ENCODE peak calls at places on chromosome 7, in ten cellular contexts. One of them, this sample, is unnamed.

GRCh38 chr7:93823621-93824020 is 66.9 kb downstream of the TFPI2 start:
- DNase-seq in stomach: no peak
- DNase-seq in heart right ventricle: no peak
- DNase-seq in neural progenitor cell: no peak
- DNase-seq in CD4-positive, CD25-positive, alpha-beta regulatory T cell: no peak
- DNase-seq in astrocyte: no peak
- DNase-seq in IMR-90: no peak
- DNase-seq in right lobe of liver: no peak
- DNase-seq in A673: no peak
- DNase-seq in psoas muscle: no peak
- DNase-seq in this sample: no peak

GRCh38 chr7:39406464-39406863 is 159.7 kb upstream of the YAE1 start:
- DNase-seq in stomach: peak
- DNase-seq in heart right ventricle: no peak
- DNase-seq in neural progenitor cell: no peak
- DNase-seq in CD4-positive, CD25-positive, alpha-beta regulatory T cell: no peak
- DNase-seq in astrocyte: no peak
- DNase-seq in IMR-90: no peak
- DNase-seq in right lobe of liver: peak
- DNase-seq in A673: no peak
- DNase-seq in psoas muscle: no peak
- DNase-seq in this sample: no peak

GRCh38 chr7:9307131-9307530 is 873.7 kb downstream of the NXPH1 start:
- DNase-seq in stomach: no peak
- DNase-seq in heart right ventricle: no peak
- DNase-seq in neural progenitor cell: no peak
- DNase-seq in CD4-positive, CD25-positive, alpha-beta regulatory T cell: no peak
- DNase-seq in astrocyte: peak
- DNase-seq in IMR-90: no peak
- DNase-seq in right lobe of liver: no peak
- DNase-seq in A673: no peak
- DNase-seq in psoas muscle: no peak
- DNase-seq in this sample: peak

GRCh38 chr7:55202150-55202913 is 162.8 kb upstream of the LANCL2 start:
- DNase-seq in stomach: no peak
- DNase-seq in heart right ventricle: no peak
- DNase-seq in neural progenitor cell: no peak
- DNase-seq in CD4-positive, CD25-positive, alpha-beta regulatory T cell: no peak
- DNase-seq in astrocyte: no peak
- DNase-seq in IMR-90: no peak
- DNase-seq in right lobe of liver: no peak
- DNase-seq in A673: no peak
- DNase-seq in psoas muscle: no peak
- DNase-seq in this sample: no peak

GRCh38 chr7:42489299-42489698 is 252.3 kb upstream of the GLI3 start:
- DNase-seq in stomach: no peak
- DNase-seq in heart right ventricle: no peak
- DNase-seq in neural progenitor cell: no peak
- DNase-seq in CD4-positive, CD25-positive, alpha-beta regulatory T cell: no peak
- DNase-seq in astrocyte: no peak
- DNase-seq in IMR-90: no peak
- DNase-seq in right lobe of liver: no peak
- DNase-seq in A673: no peak
- DNase-seq in psoas muscle: no peak
- DNase-seq in this sample: no peak

GRCh38 chr7:105584165-105584564 is 2.9 kb upstream of the EFCAB10 start:
- DNase-seq in stomach: no peak
- DNase-seq in heart right ventricle: no peak
- DNase-seq in neural progenitor cell: no peak
- DNase-seq in CD4-positive, CD25-positive, alpha-beta regulatory T cell: no peak
- DNase-seq in astrocyte: no peak
- DNase-seq in IMR-90: no peak
- DNase-seq in right lobe of liver: no peak
- DNase-seq in A673: no peak
- DNase-seq in psoas muscle: no peak
- DNase-seq in this sample: peak

GRCh38 chr7:87628780-87629569 is 777 bp downstream of the RUNDC3B start:
- DNase-seq in stomach: peak
- DNase-seq in heart right ventricle: peak
- DNase-seq in neural progenitor cell: peak
- DNase-seq in CD4-positive, CD25-positive, alpha-beta regulatory T cell: no peak
- DNase-seq in astrocyte: no peak
- DNase-seq in IMR-90: no peak
- DNase-seq in right lobe of liver: peak
- DNase-seq in A673: peak
- DNase-seq in psoas muscle: peak
- DNase-seq in this sample: peak

GRCh38 chr7:37942934-37943610 is 22.6 kb downstream of the EPDR1 start:
- DNase-seq in stomach: no peak
- DNase-seq in heart right ventricle: peak
- DNase-seq in neural progenitor cell: peak
- DNase-seq in CD4-positive, CD25-positive, alpha-beta regulatory T cell: no peak
- DNase-seq in astrocyte: peak
- DNase-seq in IMR-90: no peak
- DNase-seq in right lobe of liver: peak
- DNase-seq in A673: no peak
- DNase-seq in psoas muscle: peak
- DNase-seq in this sample: peak

GRCh38 chr7:73443543-73444255 is 10.1 kb downstream of the FZD9 start:
- DNase-seq in stomach: peak
- DNase-seq in heart right ventricle: no peak
- DNase-seq in neural progenitor cell: no peak
- DNase-seq in CD4-positive, CD25-positive, alpha-beta regulatory T cell: no peak
- DNase-seq in astrocyte: no peak
- DNase-seq in IMR-90: no peak
- DNase-seq in right lobe of liver: no peak
- DNase-seq in A673: no peak
- DNase-seq in psoas muscle: no peak
- DNase-seq in this sample: no peak

GRCh38 chr7:36040679-36041078 is 112.4 kb upstream of the EEPD1 start:
- DNase-seq in stomach: no peak
- DNase-seq in heart right ventricle: no peak
- DNase-seq in neural progenitor cell: no peak
- DNase-seq in CD4-positive, CD25-positive, alpha-beta regulatory T cell: no peak
- DNase-seq in astrocyte: peak
- DNase-seq in IMR-90: peak
- DNase-seq in right lobe of liver: no peak
- DNase-seq in A673: no peak
- DNase-seq in psoas muscle: no peak
- DNase-seq in this sample: no peak

GRCh38 chr7:115679976-115680375 is 350.6 kb downstream of the TFEC start:
- DNase-seq in stomach: no peak
- DNase-seq in heart right ventricle: no peak
- DNase-seq in neural progenitor cell: peak
- DNase-seq in CD4-positive, CD25-positive, alpha-beta regulatory T cell: no peak
- DNase-seq in astrocyte: peak
- DNase-seq in IMR-90: peak
- DNase-seq in right lobe of liver: no peak
- DNase-seq in A673: peak
- DNase-seq in psoas muscle: no peak
- DNase-seq in this sample: peak

GRCh38 chr7:42226354-42226941 is 10.6 kb downstream of the GLI3 start:
- DNase-seq in stomach: no peak
- DNase-seq in heart right ventricle: no peak
- DNase-seq in neural progenitor cell: peak
- DNase-seq in CD4-positive, CD25-positive, alpha-beta regulatory T cell: no peak
- DNase-seq in astrocyte: peak
- DNase-seq in IMR-90: no peak
- DNase-seq in right lobe of liver: no peak
- DNase-seq in A673: peak
- DNase-seq in psoas muscle: no peak
- DNase-seq in this sample: peak

GRCh38 chr7:106166651-106167342 is 54.7 kb upstream of the SYPL1 start:
- DNase-seq in stomach: peak
- DNase-seq in heart right ventricle: peak
- DNase-seq in neural progenitor cell: peak
- DNase-seq in CD4-positive, CD25-positive, alpha-beta regulatory T cell: peak
- DNase-seq in astrocyte: peak
- DNase-seq in IMR-90: peak
- DNase-seq in right lobe of liver: no peak
- DNase-seq in A673: peak
- DNase-seq in psoas muscle: no peak
- DNase-seq in this sample: peak

GRCh38 chr7:2525931-2526630 is 6.5 kb downstream of the LFNG start:
- DNase-seq in stomach: no peak
- DNase-seq in heart right ventricle: no peak
- DNase-seq in neural progenitor cell: no peak
- DNase-seq in CD4-positive, CD25-positive, alpha-beta regulatory T cell: no peak
- DNase-seq in astrocyte: no peak
- DNase-seq in IMR-90: no peak
- DNase-seq in right lobe of liver: peak
- DNase-seq in A673: no peak
- DNase-seq in psoas muscle: no peak
- DNase-seq in this sample: no peak

DNA sequence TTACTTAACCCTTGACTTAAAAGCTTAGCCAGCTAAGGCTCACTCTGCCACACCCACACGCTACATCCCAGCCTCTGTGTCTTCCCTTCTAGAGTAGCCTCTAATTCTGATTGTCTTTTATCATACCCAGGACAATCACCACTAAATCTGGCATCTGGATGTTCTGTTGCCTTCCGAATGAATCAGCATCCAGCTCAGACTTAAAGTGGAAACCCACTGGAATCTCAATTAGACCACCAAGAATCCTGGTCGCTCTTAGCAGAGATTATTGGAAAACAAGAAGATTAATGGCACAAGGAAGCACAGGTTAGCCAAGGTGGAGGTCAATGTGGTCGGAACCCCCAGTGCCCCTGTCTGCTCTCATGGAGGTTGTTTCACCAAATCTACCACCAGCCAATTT is 404.2 kb upstream of the FOXK1 start:
- DNase-seq in stomach: no peak
- DNase-seq in heart right ventricle: no peak
- DNase-seq in neural progenitor cell: no peak
- DNase-seq in CD4-positive, CD25-positive, alpha-beta regulatory T cell: no peak
- DNase-seq in astrocyte: no peak
- DNase-seq in IMR-90: no peak
- DNase-seq in right lobe of liver: no peak
- DNase-seq in A673: no peak
- DNase-seq in psoas muscle: no peak
- DNase-seq in this sample: no peak
- H3K27ac ChIP-seq in stomach: no peak
- H3K27ac ChIP-seq in heart right ventricle: no peak
- H3K27ac ChIP-seq in neural progenitor cell: no peak
- H3K27ac ChIP-seq in CD4-positive, CD25-positive, alpha-beta regulatory T cell: no peak
- H3K27ac ChIP-seq in astrocyte: no peak
- H3K27ac ChIP-seq in IMR-90: no peak
- H3K27ac ChIP-seq in right lobe of liver: no peak
- H3K27ac ChIP-seq in A673: no peak
- H3K27ac ChIP-seq in psoas muscle: no peak
- H3K27ac ChIP-seq in this sample: no peak

GRCh38 chr7:138750473-138750872 is 47.3 kb upstream of the TMEM213 start:
- DNase-seq in stomach: no peak
- DNase-seq in heart right ventricle: no peak
- DNase-seq in neural progenitor cell: no peak
- DNase-seq in CD4-positive, CD25-positive, alpha-beta regulatory T cell: no peak
- DNase-seq in astrocyte: no peak
- DNase-seq in IMR-90: no peak
- DNase-seq in right lobe of liver: no peak
- DNase-seq in A673: no peak
- DNase-seq in psoas muscle: no peak
- DNase-seq in this sample: no peak

GRCh38 chr7:138750926-138751464 is 46.8 kb upstream of the TMEM213 start:
- DNase-seq in stomach: no peak
- DNase-seq in heart right ventricle: no peak
- DNase-seq in neural progenitor cell: no peak
- DNase-seq in CD4-positive, CD25-positive, alpha-beta regulatory T cell: no peak
- DNase-seq in astrocyte: no peak
- DNase-seq in IMR-90: no peak
- DNase-seq in right lobe of liver: no peak
- DNase-seq in A673: no peak
- DNase-seq in psoas muscle: no peak
- DNase-seq in this sample: no peak

GRCh38 chr7:138755331-138755747 is 42.5 kb upstream of the TMEM213 start:
- DNase-seq in stomach: no peak
- DNase-seq in heart right ventricle: no peak
- DNase-seq in neural progenitor cell: peak
- DNase-seq in CD4-positive, CD25-positive, alpha-beta regulatory T cell: no peak
- DNase-seq in astrocyte: peak
- DNase-seq in IMR-90: no peak
- DNase-seq in right lobe of liver: no peak
- DNase-seq in A673: no peak
- DNase-seq in psoas muscle: no peak
- DNase-seq in this sample: peak

GRCh38 chr7:138753611-138754010 is 44.2 kb upstream of the TMEM213 start:
- DNase-seq in stomach: no peak
- DNase-seq in heart right ventricle: no peak
- DNase-seq in neural progenitor cell: no peak
- DNase-seq in CD4-positive, CD25-positive, alpha-beta regulatory T cell: peak
- DNase-seq in astrocyte: no peak
- DNase-seq in IMR-90: no peak
- DNase-seq in right lobe of liver: no peak
- DNase-seq in A673: no peak
- DNase-seq in psoas muscle: no peak
- DNase-seq in this sample: no peak

GRCh38 chr7:138752568-138753518 is 45.0 kb upstream of the TMEM213 start:
- DNase-seq in stomach: peak
- DNase-seq in heart right ventricle: peak
- DNase-seq in neural progenitor cell: peak
- DNase-seq in CD4-positive, CD25-positive, alpha-beta regulatory T cell: peak
- DNase-seq in astrocyte: peak
- DNase-seq in IMR-90: peak
- DNase-seq in right lobe of liver: peak
- DNase-seq in A673: no peak
- DNase-seq in psoas muscle: peak
- DNase-seq in this sample: peak
- H3K27ac ChIP-seq in stomach: no peak
- H3K27ac ChIP-seq in heart right ventricle: peak
- H3K27ac ChIP-seq in neural progenitor cell: no peak
- H3K27ac ChIP-seq in CD4-positive, CD25-positive, alpha-beta regulatory T cell: peak
- H3K27ac ChIP-seq in astrocyte: no peak
- H3K27ac ChIP-seq in IMR-90: no peak
- H3K27ac ChIP-seq in right lobe of liver: no peak
- H3K27ac ChIP-seq in A673: no peak
- H3K27ac ChIP-seq in psoas muscle: no peak
- H3K27ac ChIP-seq in this sample: no peak

GRCh38 chr7:107948645-107949442 is 54.1 kb downstream of the LAMB1 start:
- DNase-seq in stomach: no peak
- DNase-seq in heart right ventricle: no peak
- DNase-seq in neural progenitor cell: no peak
- DNase-seq in CD4-positive, CD25-positive, alpha-beta regulatory T cell: no peak
- DNase-seq in astrocyte: peak
- DNase-seq in IMR-90: peak
- DNase-seq in right lobe of liver: no peak
- DNase-seq in A673: no peak
- DNase-seq in psoas muscle: no peak
- DNase-seq in this sample: no peak
- H3K27ac ChIP-seq in stomach: peak
- H3K27ac ChIP-seq in heart right ventricle: peak
- H3K27ac ChIP-seq in neural progenitor cell: peak
- H3K27ac ChIP-seq in CD4-positive, CD25-positive, alpha-beta regulatory T cell: no peak
- H3K27ac ChIP-seq in astrocyte: peak
- H3K27ac ChIP-seq in IMR-90: peak
- H3K27ac ChIP-seq in right lobe of liver: no peak
- H3K27ac ChIP-seq in A673: no peak
- H3K27ac ChIP-seq in psoas muscle: no peak
- H3K27ac ChIP-seq in this sample: no peak

DNA sequence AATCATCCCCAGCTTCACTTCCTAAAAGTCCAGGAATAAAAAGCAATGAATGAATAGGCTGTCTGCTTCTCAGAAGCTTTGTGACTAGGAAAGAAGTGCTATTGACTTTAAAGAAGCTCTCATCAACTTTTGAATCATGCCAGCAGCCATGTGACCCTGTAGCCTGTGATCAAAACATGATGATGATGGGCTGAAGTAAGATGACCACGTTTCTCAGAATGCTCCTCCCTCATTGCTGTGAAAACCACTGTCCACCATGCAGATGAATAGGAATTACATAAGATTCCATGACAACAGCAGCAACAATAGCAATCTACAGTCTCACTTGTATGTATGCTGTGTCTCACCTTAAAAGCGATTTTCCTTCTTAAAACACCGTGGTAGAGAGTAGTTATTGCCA is 228.4 kb downstream of the TRIL start:
- DNase-seq in stomach: no peak
- DNase-seq in heart right ventricle: no peak
- DNase-seq in neural progenitor cell: no peak
- DNase-seq in CD4-positive, CD25-positive, alpha-beta regulatory T cell: no peak
- DNase-seq in astrocyte: peak
- DNase-seq in IMR-90: peak
- DNase-seq in right lobe of liver: no peak
- DNase-seq in A673: no peak
- DNase-seq in psoas muscle: no peak
- DNase-seq in this sample: no peak
- H3K27ac ChIP-seq in stomach: no peak
- H3K27ac ChIP-seq in heart right ventricle: no peak
- H3K27ac ChIP-seq in neural progenitor cell: no peak
- H3K27ac ChIP-seq in CD4-positive, CD25-positive, alpha-beta regulatory T cell: no peak
- H3K27ac ChIP-seq in astrocyte: no peak
- H3K27ac ChIP-seq in IMR-90: no peak
- H3K27ac ChIP-seq in right lobe of liver: no peak
- H3K27ac ChIP-seq in A673: no peak
- H3K27ac ChIP-seq in psoas muscle: no peak
- H3K27ac ChIP-seq in this sample: no peak

This sample was measured in mesendoderm.